ENCODE peak calls at places on chromosomes 1 and 21, in six cellular contexts. M is AG04450, G is fibroblast of lung, R is GM06990, F is breast epithelium, O is IMR-90. V is an unnamed sample.

GRCh38 chr1:84164156-84164555 is 20.1 kb downstream of the PRKACB start:
- DNase-seq in M (no peak), G (no peak), R (no peak), F (no peak), O (no peak), V (peak)

GRCh38 chr1:15283500-15283899 is 36.5 kb downstream of the FHAD1 start:
- DNase-seq in M (no peak), G (peak), R (no peak), F (peak), O (peak), V (no peak)

GRCh38 chr1:213507472-213508223 is 456.6 kb downstream of the RPS6KC1 start:
- DNase-seq in M (no peak), G (no peak), R (no peak), F (no peak), O (no peak), V (no peak)

GRCh38 chr21:33789697-33790096 is 125.9 kb downstream of the ATP5PO start:
- DNase-seq in M (no peak), G (peak), R (no peak), F (no peak), O (no peak), V (peak)

GRCh38 chr1:108041360-108042143 is 76.6 kb upstream of the VAV3 start:
- DNase-seq in M (no peak), G (peak), R (peak), F (peak), O (no peak), V (no peak)

GRCh38 chr1:51032936-51033335 is 62.9 kb downstream of the CDKN2C start:
- DNase-seq in M (no peak), G (no peak), R (no peak), F (no peak), O (no peak), V (no peak)

GRCh38 chr1:114032271-114033218 is 53.3 kb downstream of the OLFML3 start:
- DNase-seq in M (peak), G (peak), R (no peak), F (no peak), O (peak), V (peak)

GRCh38 chr1:20359451-20360330 is 69.0 kb downstream of the VWA5B1 start:
- DNase-seq in M (no peak), G (no peak), R (no peak), F (peak), O (no peak), V (no peak)

GRCh38 chr21:45094412-45094811 is 20.0 kb downstream of the ADARB1 start:
- DNase-seq in M (no peak), G (no peak), R (no peak), F (no peak), O (no peak), V (no peak)

GRCh38 chr1:203117611-203118575 is 9.6 kb upstream of the ADORA1 start:
- DNase-seq in M (peak), G (peak), R (peak), F (peak), O (peak), V (peak)

GRCh38 chr1:156600733-156601121 is 552 bp downstream of the GPATCH4 start:
- DNase-seq in M (no peak), G (peak), R (no peak), F (no peak), O (no peak), V (no peak)

GRCh38 chr1:34906225-34906624 is 23.2 kb downstream of the DLGAP3 start:
- DNase-seq in M (no peak), G (no peak), R (no peak), F (no peak), O (no peak), V (no peak)

GRCh38 chr1:218342091-218342490 is 3.0 kb upstream of the TGFB2 start:
- DNase-seq in M (no peak), G (no peak), R (no peak), F (no peak), O (no peak), V (no peak)

GRCh38 chr1:119715542-119715941 is 3.8 kb downstream of the PHGDH start:
- DNase-seq in M (no peak), G (peak), R (no peak), F (no peak), O (peak), V (peak)

GRCh38 chr1:233197940-233198339 is 97.6 kb downstream of the PCNX2 start:
- DNase-seq in M (no peak), G (no peak), R (no peak), F (no peak), O (no peak), V (no peak)

GRCh38 chr1:42320689-42321088 is 14.3 kb downstream of the FOXJ3 start:
- DNase-seq in M (no peak), G (no peak), R (no peak), F (no peak), O (no peak), V (no peak)

GRCh38 chr1:42319871-42320484 is 15.1 kb downstream of the FOXJ3 start:
- DNase-seq in M (no peak), G (no peak), R (no peak), F (no peak), O (no peak), V (no peak)

GRCh38 chr1:42318601-42319000 is 16.4 kb downstream of the FOXJ3 start:
- DNase-seq in M (no peak), G (no peak), R (no peak), F (no peak), O (no peak), V (peak)

GRCh38 chr1:42317308-42317707 is 17.7 kb downstream of the FOXJ3 start:
- DNase-seq in M (no peak), G (no peak), R (no peak), F (no peak), O (no peak), V (no peak)

DNA sequence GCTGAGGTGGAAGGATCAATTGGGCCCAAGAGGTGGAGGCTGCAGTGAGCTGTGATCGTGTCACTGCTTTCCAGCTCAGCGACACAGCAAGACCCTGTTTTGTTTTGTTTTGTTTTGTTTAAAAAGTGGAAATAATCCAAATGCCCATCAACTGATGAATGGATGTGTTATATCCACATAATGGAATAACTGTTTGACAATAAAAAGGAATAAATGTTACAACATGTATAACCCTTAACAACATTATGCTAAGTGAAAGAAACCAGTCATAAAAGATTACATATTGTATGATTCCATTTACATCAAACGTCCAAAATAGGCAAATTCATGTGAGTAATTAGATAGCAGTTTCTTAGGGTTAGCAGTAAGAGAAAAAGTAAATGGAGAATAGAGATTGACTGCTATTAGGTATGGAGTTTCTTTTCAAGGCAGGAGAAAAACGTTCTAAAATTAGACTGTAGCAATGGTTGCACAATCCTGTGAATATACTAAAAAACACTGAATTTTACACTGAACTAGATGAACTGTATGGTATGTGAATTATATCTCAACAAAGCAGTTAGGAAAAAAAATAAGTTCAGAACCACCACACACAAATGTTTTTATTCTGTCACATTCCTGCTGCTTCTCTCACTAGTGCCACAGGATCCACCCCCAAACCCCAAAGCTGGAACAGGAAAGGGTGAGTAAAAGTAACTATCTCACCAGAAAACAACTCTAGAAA is 15.7 kb downstream of the FOXJ3 start:
- DNase-seq in M (no peak), G (peak), R (no peak), F (no peak), O (peak), V (peak)
- H3K4me3 ChIP-seq in M (no peak), G (no peak), R (no peak), F (no peak), O (no peak), V (no peak)

GRCh38 chr1:8412183-8412831 is 94.4 kb downstream of the SLC45A1 start:
- DNase-seq in M (peak), G (peak), R (no peak), F (no peak), O (peak), V (peak)
- TF ChIP-seq CTCF in M (peak), G (peak), R (no peak), F (no peak), O (peak), V (peak)

GRCh38 chr1:39268112-39268581 is 63.7 kb downstream of the MACF1 start:
- DNase-seq in M (peak), G (peak), R (no peak), F (peak), O (peak), V (peak)

GRCh38 chr1:39268906-39269305 is 64.4 kb downstream of the MACF1 start:
- DNase-seq in M (no peak), G (peak), R (no peak), F (no peak), O (peak), V (no peak)

GRCh38 chr1:39270368-39270767 is 65.9 kb downstream of the MACF1 start:
- DNase-seq in M (no peak), G (no peak), R (no peak), F (no peak), O (no peak), V (no peak)

GRCh38 chr1:39269791-39270342 is 65.4 kb downstream of the MACF1 start:
- DNase-seq in M (peak), G (no peak), R (peak), F (no peak), O (peak), V (peak)

DNA sequence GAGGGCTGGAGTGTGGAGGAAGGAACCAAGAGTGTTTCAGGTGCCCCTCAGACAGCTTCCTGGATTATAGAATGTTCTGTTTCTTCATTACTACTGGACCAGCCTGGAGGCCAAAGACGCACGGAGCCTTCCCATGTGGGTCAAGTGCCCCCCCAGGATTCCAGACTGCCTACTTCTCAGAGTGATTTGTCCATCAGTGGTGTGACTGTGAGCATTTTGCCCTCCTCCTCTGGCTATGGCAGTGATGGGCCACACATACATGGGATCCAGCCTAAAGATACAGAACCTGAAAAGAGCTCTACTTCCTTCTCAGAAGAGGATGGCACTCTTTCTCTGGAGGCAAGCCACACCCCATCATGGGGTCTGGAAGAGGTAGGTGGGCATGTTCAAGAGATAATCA is 64.9 kb downstream of the MACF1 start:
- DNase-seq in M (no peak), G (no peak), R (no peak), F (no peak), O (no peak), V (no peak)
- H3K4me3 ChIP-seq in M (peak), G (no peak), R (peak), F (peak), O (no peak), V (peak)

GRCh38 chr1:75423616-75424015 is 187.3 kb downstream of the SLC44A5 start:
- DNase-seq in M (no peak), G (no peak), R (no peak), F (no peak), O (no peak), V (no peak)
- TF ChIP-seq CTCF in M (no peak), G (no peak), R (no peak), F (no peak), O (no peak), V (no peak)

GRCh38 chr1:66537718-66538117 is 3.8 kb downstream of the SGIP1 start:
- DNase-seq in M (no peak), G (no peak), R (no peak), F (no peak), O (no peak), V (no peak)

GRCh38 chr1:66533804-66534745 is at the start of gene SGIP1:
- DNase-seq in M (peak), G (peak), R (no peak), F (peak), O (peak), V (peak)

GRCh38 chr1:66532798-66533783 is 862 bp upstream of the SGIP1 start:
- DNase-seq in M (peak), G (peak), R (no peak), F (no peak), O (peak), V (peak)

GRCh38 chr1:66535853-66536252 is 1.9 kb downstream of the SGIP1 start:
- DNase-seq in M (no peak), G (no peak), R (no peak), F (no peak), O (no peak), V (no peak)

DNA sequence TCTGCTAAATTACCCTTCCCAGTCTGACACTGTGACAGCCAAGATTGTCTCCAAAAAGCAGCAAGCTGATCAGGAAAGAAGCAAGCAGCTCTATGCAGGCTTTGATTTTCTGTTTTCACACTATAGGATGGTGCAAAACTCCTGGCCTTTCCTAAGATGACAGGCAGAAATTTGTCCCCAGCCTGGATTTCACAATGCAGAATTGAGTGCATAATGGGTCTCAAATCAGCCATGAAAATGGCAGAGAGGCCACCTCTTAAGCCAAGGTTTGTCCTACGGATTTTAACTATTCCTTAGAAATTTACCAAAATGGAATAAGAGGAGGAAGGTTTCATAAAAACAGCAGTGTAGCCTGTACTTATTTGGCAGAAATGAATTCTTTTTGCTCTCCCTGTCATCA is 1.2 kb downstream of the SGIP1 start:
- DNase-seq in M (no peak), G (no peak), R (no peak), F (no peak), O (no peak), V (no peak)
- H3K4me3 ChIP-seq in M (peak), G (peak), R (no peak), F (no peak), O (peak), V (peak)

V was measured in AG10803.